ENCODE peak calls at places on chromosomes 1 and 21, in four cellular contexts. T, Z, J and O are unnamed samples. For H3K9me3, the result is how much of the 10 kb centered on the place peaks cover.

GRCh38 chr1:213986020-213986924 is 1.5 kb upstream of the PROX1 start:
- DNase-seq in T (no peak), Z (no peak), J (no peak), O (no peak)

GRCh38 chr1:37437058-37437457 is 37.3 kb upstream of the ZC3H12A start:
- DNase-seq in T (no peak), Z (no peak), J (no peak), O (no peak)

GRCh38 chr1:30253807-30254440 is 469.5 kb downstream of the MATN1 start:
- DNase-seq in T (no peak), Z (no peak), J (no peak), O (no peak)

GRCh38 chr1:192983349-192983980 is 75.7 kb downstream of the UCHL5 start:
- DNase-seq in T (no peak), Z (no peak), J (no peak), O (no peak)

GRCh38 chr1:8902765-8903164 is 24.3 kb upstream of the ENO1 start:
- DNase-seq in T (no peak), Z (peak), J (no peak), O (no peak)

GRCh38 chr1:13228343-13228781 is 2.4 kb upstream of the PRAMEF18 start:
- DNase-seq in T (no peak), Z (no peak), J (peak), O (peak)

GRCh38 chr1:231522931-231523642 is 5.4 kb upstream of the TSNAX start:
- DNase-seq in T (no peak), Z (no peak), J (no peak), O (no peak)

GRCh38 chr21:41777934-41778815 is 11.3 kb upstream of the RIPK4 start:
- DNase-seq in T (peak), Z (no peak), J (peak), O (peak)

GRCh38 chr1:167620002-167620401 is 10.0 kb upstream of the RCSD1 start:
- DNase-seq in T (no peak), Z (no peak), J (no peak), O (no peak)

GRCh38 chr21:37866027-37866426 is 50.2 kb downstream of the KCNJ6 start:
- DNase-seq in T (no peak), Z (no peak), J (no peak), O (no peak)

GRCh38 chr21:39006653-39007417 is 176.4 kb downstream of the PSMG1 start:
- DNase-seq in T (peak), Z (no peak), J (no peak), O (no peak)

GRCh38 chr1:179251675-179252074 is 22.2 kb upstream of the ABL2 start:
- DNase-seq in T (no peak), Z (no peak), J (no peak), O (no peak)

GRCh38 chr1:7669559-7670208 is 101.4 kb upstream of the VAMP3 start:
- DNase-seq in T (peak), Z (no peak), J (peak), O (peak)

GRCh38 chr1:225754940-225755635 is 22.5 kb upstream of the SRP9 start:
- DNase-seq in T (peak), Z (no peak), J (peak), O (no peak)

GRCh38 chr1:90729484-90730246 is 12.6 kb upstream of the BARHL2 start:
- DNase-seq in T (no peak), Z (no peak), J (no peak), O (no peak)

GRCh38 chr1:3219005-3219724 is 150.2 kb downstream of the PRDM16 start:
- DNase-seq in T (peak), Z (no peak), J (peak), O (no peak)

GRCh38 chr1:177921590-177921989 is 48.3 kb downstream of the SEC16B start:
- DNase-seq in T (no peak), Z (no peak), J (no peak), O (no peak)

DNA sequence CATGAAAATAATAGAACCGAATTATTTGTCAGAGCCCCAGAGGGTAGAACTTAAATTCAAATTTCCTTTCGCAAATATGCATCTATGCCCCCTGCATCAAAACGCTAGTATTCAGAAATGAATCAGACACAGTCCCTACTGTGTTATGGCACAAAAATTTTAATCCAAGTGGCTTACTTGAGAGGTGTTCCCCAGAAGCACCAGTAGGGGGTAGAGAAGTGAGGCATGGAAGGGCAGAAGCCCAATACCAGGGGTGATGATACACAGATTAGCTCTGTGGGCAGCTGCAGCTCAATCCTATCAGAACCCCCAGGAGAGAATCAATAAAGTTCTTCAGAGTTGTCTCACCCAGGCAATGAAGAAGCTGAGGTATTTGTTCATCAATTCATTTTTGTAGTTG is 342.2 kb downstream of the OMA1 start:
- DNase-seq in T (no peak), Z (no peak), J (no peak), O (no peak)
- TF ChIP-seq CTCF in T (no peak), Z (peak), J (no peak), O (peak)

DNA sequence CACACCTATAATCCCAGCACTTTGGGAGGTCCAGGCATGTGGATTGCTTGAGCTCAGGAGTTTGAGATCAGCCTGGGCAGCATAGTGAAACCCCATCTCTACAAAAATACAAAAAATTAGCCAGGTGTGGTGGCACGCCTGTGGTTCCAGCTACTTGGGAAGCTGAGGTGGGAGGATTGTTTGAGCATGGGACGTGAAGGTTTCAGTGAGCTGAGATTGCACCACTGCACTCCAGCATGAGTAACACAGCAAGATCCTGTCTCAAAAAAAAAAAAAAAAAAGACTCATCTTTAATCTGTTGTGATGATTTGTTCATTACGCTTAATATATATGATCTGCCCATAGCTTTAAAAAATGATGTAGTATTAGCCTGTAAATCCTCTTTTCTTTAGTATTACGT is 44.0 kb downstream of the OR10J1 start:
- DNase-seq in T (no peak), Z (no peak), J (no peak), O (no peak)
- H3K9me3 ChIP-seq in T (under half), Z (under half), J (under half), O (under half)

DNA sequence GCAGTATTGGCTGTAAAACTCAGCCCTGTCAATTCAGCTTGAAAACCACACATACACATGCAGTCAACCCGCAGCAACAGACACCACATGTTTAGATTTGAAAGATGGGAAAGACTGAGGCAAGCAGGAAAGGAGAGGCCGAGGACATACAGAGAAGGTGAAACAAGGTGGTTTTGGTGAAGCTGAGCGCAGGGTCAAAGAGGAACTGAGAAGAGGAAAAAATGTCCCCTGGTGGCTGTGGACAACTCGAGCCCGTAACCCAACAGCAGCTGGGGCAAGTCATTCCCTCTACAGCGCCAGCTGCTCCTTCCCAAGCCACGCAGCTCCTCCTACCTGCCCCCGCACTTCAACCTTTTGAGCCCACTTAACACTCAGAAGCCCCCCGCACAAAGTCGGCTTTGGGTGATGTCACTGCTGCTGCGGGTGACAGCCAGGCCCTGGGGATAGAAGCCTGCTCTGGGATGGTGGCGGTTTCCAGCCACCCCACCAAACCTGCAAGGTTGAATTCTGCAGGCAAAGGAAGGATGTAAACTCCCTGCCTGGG is 63.0 kb downstream of the KCNN3 start:
- DNase-seq in T (no peak), Z (no peak), J (no peak), O (no peak)
- TF ChIP-seq CTCF in T (no peak), Z (no peak), J (no peak), O (no peak)

GRCh38 chr1:15509586-15509985 is 14.4 kb downstream of the CASP9 start:
- DNase-seq in T (no peak), Z (no peak), J (no peak), O (no peak)

GRCh38 chr1:15519625-15520024 is 4.4 kb downstream of the CASP9 start:
- DNase-seq in T (no peak), Z (no peak), J (no peak), O (no peak)

GRCh38 chr1:15513192-15513591 is 10.8 kb downstream of the CASP9 start:
- DNase-seq in T (no peak), Z (no peak), J (no peak), O (no peak)

GRCh38 chr1:15510611-15511405 is 13.2 kb downstream of the CASP9 start:
- DNase-seq in T (no peak), Z (no peak), J (no peak), O (no peak)

GRCh38 chr1:15515026-15515663 is 8.9 kb downstream of the CASP9 start:
- DNase-seq in T (no peak), Z (no peak), J (no peak), O (no peak)
- H3K9me3 ChIP-seq in T (under half), Z (under half), J (under half), O (under half)

GRCh38 chr21:31098576-31099005 is 60.3 kb upstream of the KRTAP19-8 start:
- DNase-seq in T (peak), Z (no peak), J (peak), O (peak)
- TF ChIP-seq CTCF in T (peak), Z (peak), J (peak), O (peak)

DNA sequence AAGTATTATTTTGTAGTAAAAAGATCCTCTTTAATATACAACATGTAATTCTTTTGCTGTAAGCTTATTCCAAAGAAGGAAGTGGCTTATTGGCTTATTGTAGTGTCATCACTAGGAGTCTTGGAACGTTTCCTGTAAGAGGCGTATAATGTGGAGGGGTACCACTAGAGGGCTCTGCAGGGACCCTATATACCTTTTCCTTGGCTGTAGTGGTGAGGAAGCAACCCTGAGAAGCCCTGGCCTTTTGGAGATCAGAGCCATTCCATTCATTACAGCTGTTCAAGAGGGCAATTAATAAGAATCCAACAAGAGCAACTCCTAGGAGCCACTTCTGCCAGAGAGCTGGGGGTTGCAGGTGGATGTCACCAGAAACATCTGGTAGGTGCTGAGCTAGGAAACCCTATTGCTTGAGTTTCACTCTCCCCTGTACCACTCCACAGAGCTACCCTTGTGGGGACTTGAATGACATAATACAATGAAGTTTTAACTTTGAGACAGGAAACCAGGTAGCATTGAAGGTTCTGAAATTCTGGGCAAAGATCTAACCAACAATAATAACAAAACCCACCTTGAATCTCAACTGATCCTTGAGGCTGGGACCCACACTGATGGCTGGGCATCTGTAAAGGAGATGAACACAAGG is 160.4 kb upstream of the COA6 start:
- DNase-seq in T (no peak), Z (peak), J (peak), O (peak)
- H3K9me3 ChIP-seq in T (under half), Z (under half), J (under half), O (under half)